ENCODE peak calls at places on chromosome 20, in four cellular contexts. P is cardiac fibroblast, K is mammary epithelial cell, C is WTC11. S is an unnamed sample.

GRCh38 chr20:35463455-35464300 is 8.3 kb downstream of the CEP250 start:
- DNase-seq in K (peak), C (peak), P (peak), S (no peak)

GRCh38 chr20:24507182-24507853 is 37.9 kb downstream of the SYNDIG1 start:
- DNase-seq in P (no peak), C (no peak), K (peak), S (no peak)

GRCh38 chr20:33490023-33490933 is at the start of gene CBFA2T2:
- DNase-seq in P (peak), K (peak), C (no peak), S (no peak)

GRCh38 chr20:37990571-37991151 is 42.6 kb downstream of the TTI1 start:
- DNase-seq in C (no peak), K (peak), P (peak), S (no peak)

GRCh38 chr20:57594092-57594911 is 25.9 kb downstream of the ZBP1 start:
- DNase-seq in C (peak), P (peak), K (no peak), S (no peak)

GRCh38 chr20:45893831-45894230 is 2.7 kb downstream of the CTSA start:
- DNase-seq in P (no peak), K (no peak), C (no peak), S (no peak)

GRCh38 chr20:62644044-62644795 is 1.9 kb downstream of the SLCO4A1 start:
- DNase-seq in P (no peak), K (no peak), C (no peak), S (no peak)

GRCh38 chr20:61887694-61888093 is 178.0 kb downstream of the TAF4 start:
- DNase-seq in K (no peak), P (no peak), C (no peak), S (peak)

GRCh38 chr20:36572701-36573102 is 695 bp upstream of the TGIF2 start:
- DNase-seq in C (no peak), K (peak), P (peak), S (no peak)

GRCh38 chr20:34753706-34754461 is 49.7 kb downstream of the TP53INP2 start:
- DNase-seq in K (peak), P (no peak), C (no peak), S (no peak)

GRCh38 chr20:17530716-17531536 is at the start of gene BFSP1:
- DNase-seq in K (peak), C (peak), P (peak), S (no peak)

GRCh38 chr20:62025394-62025793 is 40.3 kb downstream of the TAF4 start:
- DNase-seq in K (no peak), P (no peak), C (no peak), S (no peak)

GRCh38 chr20:49559411-49560081 is 8.4 kb downstream of the PTGIS start:
- DNase-seq in K (no peak), P (peak), C (no peak), S (no peak)

GRCh38 chr20:61701401-61701800 is 364.3 kb downstream of the TAF4 start:
- DNase-seq in C (no peak), K (no peak), P (no peak), S (peak)

GRCh38 chr20:16864069-16864468 is 115.9 kb downstream of the OTOR start:
- DNase-seq in K (no peak), P (no peak), C (no peak), S (no peak)

GRCh38 chr20:57605045-57605444 is 15.2 kb downstream of the ZBP1 start:
- DNase-seq in C (no peak), P (no peak), K (no peak), S (no peak)

GRCh38 chr20:37711987-37712961 is 18.4 kb downstream of the CTNNBL1 start:
- DNase-seq in P (no peak), K (no peak), C (no peak), S (no peak)

DNA sequence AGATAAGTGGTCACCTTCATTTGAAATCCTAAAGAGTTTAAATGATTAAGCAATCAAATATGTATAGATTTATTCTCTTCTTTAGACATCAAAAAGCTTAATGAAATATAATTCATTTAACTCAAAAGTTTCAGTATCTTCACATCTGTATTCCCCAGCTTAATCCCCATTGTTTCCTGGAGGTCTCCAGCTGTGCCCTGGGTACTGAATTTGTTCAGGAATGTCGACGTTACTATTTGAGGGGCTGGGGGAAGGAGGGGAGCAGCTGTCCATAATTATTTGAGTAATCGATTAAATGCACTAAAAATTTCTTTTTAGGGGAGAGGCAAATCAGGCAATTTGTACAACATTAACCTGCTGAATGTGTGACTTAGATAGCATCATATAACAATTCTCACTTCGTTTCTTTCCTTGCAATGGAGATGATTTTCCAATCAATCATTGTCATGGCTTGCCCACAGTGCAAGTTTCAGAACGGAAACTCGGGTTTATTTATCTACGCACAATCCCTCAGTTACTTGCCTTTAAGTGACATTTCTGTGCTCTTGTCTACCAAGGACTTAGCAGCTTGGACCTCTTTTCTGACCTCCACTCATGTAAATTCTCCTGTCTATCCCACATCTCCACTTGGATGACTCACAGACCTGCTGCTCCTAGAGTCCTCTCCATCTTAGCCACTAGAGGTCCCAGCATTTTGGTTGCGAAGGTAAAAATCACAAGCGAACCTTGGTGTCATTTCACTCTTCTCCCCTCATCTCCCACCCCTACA is 3.9 kb downstream of the DOK5 start:
- DNase-seq in K (no peak), P (no peak), C (peak), S (no peak)
- TF ChIP-seq CTCF in K (no peak), P (peak), C (no peak), S (peak)

GRCh38 chr20:47013606-47014005 is 119.0 kb downstream of the EYA2 start:
- DNase-seq in K (no peak), P (no peak), C (no peak), S (no peak)
- TF ChIP-seq CTCF in K (no peak), P (no peak), C (no peak), S (no peak)

GRCh38 chr20:22509090-22509938 is 75.1 kb downstream of the FOXA2 start:
- DNase-seq in C (no peak), P (no peak), K (no peak), S (no peak)

GRCh38 chr20:22504829-22505377 is 79.5 kb downstream of the FOXA2 start:
- DNase-seq in K (no peak), C (no peak), P (no peak), S (no peak)

GRCh38 chr20:22508426-22508825 is 75.9 kb downstream of the FOXA2 start:
- DNase-seq in C (no peak), P (no peak), K (no peak), S (no peak)

GRCh38 chr20:22506827-22507226 is 77.5 kb downstream of the FOXA2 start:
- DNase-seq in K (no peak), P (no peak), C (no peak), S (no peak)

DNA sequence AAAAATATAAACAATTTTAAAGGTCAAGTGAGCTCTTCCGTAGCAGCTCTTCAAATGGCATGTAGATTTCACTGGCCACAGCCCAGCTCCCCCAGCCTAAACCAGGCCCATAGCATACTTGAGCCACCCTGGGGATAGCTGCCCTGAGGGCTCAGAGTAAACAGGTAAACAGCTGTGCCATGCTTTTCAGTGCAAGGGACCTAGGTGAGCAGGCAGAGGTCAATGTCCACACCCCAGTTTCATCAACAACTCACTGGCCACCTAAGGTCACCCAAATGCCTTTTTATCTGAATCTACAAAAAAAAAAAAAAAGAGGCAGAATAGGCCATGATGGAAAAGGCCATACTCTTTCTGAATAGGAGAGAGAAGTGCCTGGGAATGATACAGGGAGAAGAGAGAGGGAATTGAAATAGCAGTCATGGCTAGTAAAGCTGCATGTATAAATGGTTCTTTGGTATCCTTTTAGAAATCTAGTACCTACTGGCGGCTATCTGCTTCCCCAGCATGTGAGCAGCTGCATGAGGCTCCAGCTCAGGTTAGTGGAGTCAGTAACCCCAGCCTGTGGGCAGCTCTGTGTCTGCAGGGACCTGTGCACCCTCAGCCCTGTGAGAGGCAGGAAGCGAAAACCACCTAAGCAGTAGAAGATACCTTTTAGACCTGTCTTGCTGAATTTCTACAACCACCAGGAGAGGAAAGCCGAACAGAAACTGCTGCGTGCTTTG is 77.0 kb downstream of the FOXA2 start:
- DNase-seq in K (no peak), P (no peak), C (no peak), S (no peak)
- TF ChIP-seq CTCF in K (no peak), P (no peak), C (no peak), S (no peak)

GRCh38 chr20:39105551-39105950 is 143.4 kb downstream of the DHX35 start:
- DNase-seq in C (no peak), K (no peak), P (no peak), S (no peak)
- TF ChIP-seq CTCF in C (peak), K (peak), P (no peak), S (no peak)

GRCh38 chr20:23386304-23387117 is 24.5 kb downstream of the GZF1 start:
- DNase-seq in P (no peak), C (no peak), K (no peak), S (no peak)
- TF ChIP-seq CTCF in P (no peak), C (no peak), K (no peak), S (no peak)

GRCh38 chr20:50928469-50928868 is 2.8 kb downstream of the ADNP start:
- DNase-seq in P (no peak), C (no peak), K (no peak), S (no peak)
- TF ChIP-seq CTCF in P (peak), C (no peak), K (peak), S (no peak)

GRCh38 chr20:5205348-5206210 is 78.8 kb downstream of the CDS2 start:
- DNase-seq in C (peak), K (peak), P (peak), S (no peak)
- TF ChIP-seq CTCF in C (peak), K (peak), P (peak), S (peak)

GRCh38 chr20:64130876-64131275 is 23.5 kb upstream of the NPBWR2 start:
- DNase-seq in P (no peak), C (no peak), K (no peak), S (peak)

GRCh38 chr20:64133951-64134407 is 26.6 kb upstream of the NPBWR2 start:
- DNase-seq in K (no peak), C (peak), P (no peak), S (peak)

GRCh38 chr20:64130271-64130670 is 22.9 kb upstream of the NPBWR2 start:
- DNase-seq in P (no peak), C (no peak), K (no peak), S (no peak)

GRCh38 chr20:64129146-64129782 is 21.9 kb upstream of the NPBWR2 start:
- DNase-seq in K (no peak), C (no peak), P (no peak), S (peak)

DNA sequence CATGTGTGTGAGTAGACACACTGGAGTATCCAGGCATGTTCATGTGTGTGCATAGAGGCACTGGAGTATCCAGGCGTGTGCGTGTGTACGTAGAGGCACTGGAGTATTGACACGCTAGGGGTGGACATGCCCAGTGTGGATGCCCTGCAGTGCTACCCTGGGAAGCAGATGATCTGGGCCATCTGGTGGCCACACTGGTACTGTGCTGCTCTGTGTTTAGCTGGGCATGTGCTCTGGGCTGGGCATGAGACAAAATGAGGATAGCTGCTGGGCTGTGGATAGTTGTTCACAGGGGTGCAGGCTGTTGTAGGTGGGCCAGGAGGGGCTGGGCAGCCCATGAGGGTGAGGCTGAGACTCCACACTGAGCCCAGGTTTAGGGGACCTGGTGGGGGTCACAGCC is 24.0 kb upstream of the NPBWR2 start:
- DNase-seq in K (peak), P (peak), C (no peak), S (peak)
- TF ChIP-seq CTCF in K (peak), P (peak), C (no peak), S (peak)

DNA sequence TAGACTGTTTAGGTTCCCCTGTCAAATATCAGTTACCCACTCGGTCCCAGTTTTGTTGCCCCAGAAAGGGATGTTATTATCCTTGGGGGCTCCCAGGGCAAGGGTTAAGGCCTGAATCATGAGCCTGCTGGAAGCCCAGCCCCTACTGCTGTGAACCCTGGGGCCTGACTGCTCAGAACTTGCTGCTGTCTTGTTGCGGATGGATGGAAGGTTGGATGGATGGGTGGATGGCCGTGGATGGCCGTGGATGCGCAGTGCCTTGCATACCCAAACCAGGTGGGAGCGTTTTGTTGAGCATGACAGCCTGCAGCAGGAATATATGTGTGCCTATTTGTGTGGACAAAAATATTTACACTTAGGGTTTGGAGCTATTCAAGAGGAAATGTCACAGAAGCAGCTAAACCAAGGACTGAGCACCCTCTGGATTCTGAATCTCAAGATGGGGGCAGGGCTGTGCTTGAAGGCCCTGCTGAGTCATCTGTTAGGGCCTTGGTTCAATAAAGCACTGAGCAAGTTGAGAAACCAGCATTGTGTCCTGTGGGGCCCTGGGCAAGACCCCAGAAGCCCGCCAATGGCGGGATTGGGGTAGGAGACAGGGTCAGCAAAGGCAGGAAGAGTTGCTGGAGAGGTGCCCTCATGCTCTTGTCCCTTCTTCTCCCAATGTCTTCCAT is 9.6 kb downstream of the CDC25B start:
- DNase-seq in K (peak), P (peak), C (no peak), S (peak)
- TF ChIP-seq CTCF in K (no peak), P (no peak), C (no peak), S (no peak)

GRCh38 chr20:43190332-43190953 is 737 bp upstream of the PTPRT start:
- DNase-seq in P (no peak), C (no peak), K (no peak), S (no peak)

GRCh38 chr20:43191143-43191542 is 1.4 kb upstream of the PTPRT start:
- DNase-seq in P (no peak), K (no peak), C (no peak), S (no peak)

GRCh38 chr20:43194187-43194586 is 4.5 kb upstream of the PTPRT start:
- DNase-seq in K (no peak), C (no peak), P (no peak), S (no peak)

GRCh38 chr20:43193443-43193842 is 3.7 kb upstream of the PTPRT start:
- DNase-seq in P (no peak), C (no peak), K (no peak), S (no peak)

DNA sequence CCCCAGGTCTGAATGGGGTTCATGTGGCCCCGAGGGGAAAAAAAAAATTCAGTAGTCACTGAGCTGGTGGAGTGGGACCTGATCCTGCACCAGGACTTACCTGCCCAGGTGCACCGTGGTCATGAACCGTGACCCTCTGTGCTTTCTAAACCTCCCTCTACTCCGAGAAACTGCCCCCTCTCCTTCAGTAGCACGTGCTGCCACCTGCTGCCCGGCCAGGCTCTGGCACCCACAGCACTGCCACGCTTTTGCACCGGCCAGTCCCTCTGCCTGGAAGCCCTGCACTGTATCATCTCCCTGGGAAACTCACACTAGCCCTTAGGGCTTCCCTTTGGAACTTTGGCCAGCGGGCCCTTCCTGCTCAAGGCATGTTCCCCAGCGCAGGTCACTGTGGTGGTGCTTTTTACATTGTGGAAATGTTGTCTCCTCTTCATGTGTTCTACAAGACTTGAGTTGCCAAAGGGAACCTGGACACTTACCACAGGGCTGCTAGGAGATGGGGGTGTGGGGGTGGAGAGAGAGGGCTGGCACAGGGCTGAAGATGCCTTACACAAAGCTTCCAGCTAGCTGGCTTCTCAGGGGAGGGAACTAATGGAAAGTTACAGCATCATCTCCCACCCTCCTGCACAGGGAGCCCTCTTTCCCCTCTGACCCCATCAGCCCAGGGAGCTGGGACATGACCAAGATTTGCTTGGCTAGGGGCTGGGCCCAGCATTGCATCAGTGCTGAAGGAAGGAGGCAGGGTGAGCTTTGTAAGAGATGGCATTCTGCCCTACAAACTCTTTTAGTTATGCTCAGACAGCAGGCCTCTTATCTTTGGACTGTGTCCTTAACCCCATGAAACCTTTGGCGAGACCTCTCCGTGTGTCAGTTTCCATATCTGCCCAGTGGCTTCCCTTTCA is 2.5 kb upstream of the PTPRT start:
- DNase-seq in P (no peak), C (peak), K (no peak), S (no peak)
- TF ChIP-seq CTCF in P (peak), C (no peak), K (peak), S (peak)